ENCODE peak calls at places on chromosomes 4 and X, in six cellular contexts. W is left ventricle myocardium inferior, B is stomach, S is mesenchymal stem cell, D is cardiac muscle cell, N is heart left ventricle. Q is an unnamed sample.

GRCh38 chr4:20194079-20195013 is 57.4 kb upstream of the SLIT2 start:
- DNase-seq in W (no peak), B (no peak), S (peak; percentile 45), D (peak; percentile 87), N (no peak), Q (no peak)

GRCh38 chr4:28092610-28093009 is 1232.0 kb downstream of the STIM2 start:
- DNase-seq in W (no peak), B (no peak), S (no peak), D (no peak), N (no peak), Q (no peak)

GRCh38 chr4:24655326-24655725 is 71.0 kb upstream of the DHX15 start:
- DNase-seq in W (no peak), B (no peak), S (no peak), D (no peak), N (no peak), Q (no peak)

GRCh38 chr4:82469776-82470345 is 39.5 kb downstream of the ENOPH1 start:
- DNase-seq in W (no peak), B (no peak), S (peak; percentile 62), D (peak; percentile 62), N (no peak), Q (no peak)

GRCh38 chrX:51281758-51282318 is 50.8 kb upstream of the NUDT10 start:
- DNase-seq in W (no peak), B (no peak), S (no peak), D (no peak), N (no peak), Q (no peak)

GRCh38 chr4:766152-766515 is 59.8 kb downstream of the CPLX1 start:
- DNase-seq in W (no peak), B (no peak), S (peak; percentile 56), D (peak; percentile 33), N (no peak), Q (no peak)

GRCh38 chr4:185566972-185567749 is 31.9 kb upstream of the PDLIM3 start:
- DNase-seq in W (peak; percentile 29), B (no peak), S (peak; percentile 99), D (peak; percentile 96), N (peak; percentile 73), Q (no peak)

GRCh38 chr4:94933799-94934198 is 176.0 kb downstream of the BMPR1B start:
- DNase-seq in W (no peak), B (no peak), S (no peak), D (no peak), N (no peak), Q (no peak)

GRCh38 chr4:2991243-2991642 is 27.9 kb downstream of the GRK4 start:
- DNase-seq in W (no peak), B (no peak), S (no peak), D (no peak), N (no peak), Q (no peak)

GRCh38 chr4:76523593-76523992 is 88.6 kb downstream of the SHROOM3 start:
- DNase-seq in W (peak; percentile 42), B (peak; percentile 45), S (no peak), D (no peak), N (peak; percentile 7), Q (peak; percentile 18)

GRCh38 chr4:187289371-187289770 is 565.7 kb upstream of the FAT1 start:
- DNase-seq in W (no peak), B (no peak), S (no peak), D (no peak), N (no peak), Q (no peak)

GRCh38 chrX:74248889-74249288 is 55.1 kb upstream of the ZCCHC13 start:
- DNase-seq in W (peak; percentile 20), B (no peak), S (peak; percentile 50), D (peak; percentile 52), N (peak; percentile 16), Q (peak; percentile 9)

GRCh38 chrX:51837926-51838325 is 55.5 kb upstream of the MAGED1 start:
- DNase-seq in W (peak; percentile 48), B (peak; percentile 41), S (peak; percentile 75), D (peak; percentile 69), N (peak; percentile 37), Q (peak; percentile 22)

GRCh38 chr4:95263391-95263790 is 285.4 kb downstream of the UNC5C start:
- DNase-seq in W (no peak), B (no peak), S (peak; percentile 12), D (no peak), N (no peak), Q (peak; percentile 12)

GRCh38 chr4:2545321-2546013 is 9.0 kb downstream of the FAM193A start:
- DNase-seq in W (no peak), B (no peak), S (no peak), D (no peak), N (no peak), Q (no peak)

GRCh38 chr4:109809657-109810056 is 5.9 kb upstream of the GAR1 start:
- DNase-seq in W (no peak), B (no peak), S (no peak), D (no peak), N (no peak), Q (no peak)

GRCh38 chr4:3405176-3405575 is 36.6 kb upstream of the HGFAC start:
- DNase-seq in W (no peak), B (no peak), S (no peak), D (no peak), N (no peak), Q (no peak)

GRCh38 chr4:8355306-8355705 is 85.2 kb downstream of the ACOX3 start:
- DNase-seq in W (no peak), B (no peak), S (no peak), D (no peak), N (no peak), Q (no peak)

GRCh38 chr4:142512161-142512560 is 333.9 kb downstream of the INPP4B start:
- DNase-seq in W (no peak), B (no peak), S (no peak), D (no peak), N (no peak), Q (no peak)

GRCh38 chrX:119502727-119503483 is 34.7 kb downstream of the SLC25A5 start:
- DNase-seq in W (no peak), B (peak; percentile 71), S (peak; percentile 14), D (peak; percentile 33), N (no peak), Q (no peak)

GRCh38 chr4:3683744-3684421 is 82.3 kb upstream of the ADRA2C start:
- DNase-seq in W (no peak), B (no peak), S (no peak), D (no peak), N (no peak), Q (no peak)

GRCh38 chr4:135184715-135185114 is 983.1 kb upstream of the PABPC4L start:
- DNase-seq in W (no peak), B (no peak), S (no peak), D (no peak), N (no peak), Q (no peak)

GRCh38 chrX:151694661-151695582 is at the start of gene PRRG3:
- DNase-seq in W (no peak), B (no peak), S (no peak), D (no peak), N (no peak), Q (no peak)

GRCh38 chrX:151692825-151693224 is 2.4 kb upstream of the PRRG3 start:
- DNase-seq in W (no peak), B (peak; percentile 20), S (no peak), D (no peak), N (no peak), Q (no peak)

GRCh38 chrX:151697537-151697936 is 2.3 kb downstream of the PRRG3 start:
- DNase-seq in W (no peak), B (no peak), S (no peak), D (peak; percentile 22), N (no peak), Q (no peak)

GRCh38 chrX:151694121-151694520 is 1.1 kb upstream of the PRRG3 start:
- DNase-seq in W (no peak), B (no peak), S (no peak), D (no peak), N (no peak), Q (no peak)

GRCh38 chrX:151695583-151695930 is 299 bp downstream of the PRRG3 start:
- DNase-seq in W (no peak), B (no peak), S (no peak), D (no peak), N (no peak), Q (no peak)
- H3K4me3 ChIP-seq in W (peak overlapping the region; percentile 56), B (no peak overlapping the region), S (no peak overlapping the region), D (peak overlapping the region; percentile 30), N (peak overlapping the region; percentile 39), Q (peak overlapping the region; percentile 42)

GRCh38 chr4:39613093-39613656 is 25.5 kb downstream of the SMIM14 start:
- DNase-seq in W (no peak), B (no peak), S (peak; percentile 68), D (no peak), N (no peak), Q (no peak)
- H3K27ac ChIP-seq in W (no peak overlapping the region), B (peak overlapping the region; percentile 59), S (peak overlapping the region; percentile 60), D (peak overlapping the region; percentile 90), N (no peak overlapping the region), Q (peak overlapping the region; percentile 19)

GRCh38 chr4:56978750-56979303 is at the start of gene POLR2B:
- DNase-seq in W (peak; percentile 95), B (peak; percentile 95), S (peak; percentile 96), D (peak; percentile 96), N (peak; percentile 94), Q (peak; percentile 96)

GRCh38 chr4:56979674-56980073 is 978 bp downstream of the POLR2B start:
- DNase-seq in W (no peak), B (no peak), S (peak; percentile 76), D (peak; percentile 42), N (no peak), Q (no peak)

GRCh38 chr4:56977321-56978012 is at the start of gene NOA1:
- DNase-seq in W (peak; percentile 99), B (peak; percentile 99), S (peak; percentile 99), D (peak; percentile 99), N (peak; percentile 97), Q (peak; percentile 98)

GRCh38 chr4:56986192-56986591 is 7.5 kb downstream of the POLR2B start:
- DNase-seq in W (no peak), B (no peak), S (no peak), D (peak; percentile 8), N (no peak), Q (no peak)

GRCh38 chr4:56981795-56982201 is 3.1 kb downstream of the POLR2B start:
- DNase-seq in W (no peak), B (no peak), S (peak; percentile 63), D (peak; percentile 71), N (no peak), Q (no peak)
- H3K4me3 ChIP-seq in W (no peak overlapping the region), B (no peak overlapping the region), S (no peak overlapping the region), D (no peak overlapping the region), N (no peak overlapping the region), Q (no peak overlapping the region)

GRCh38 chr4:176272799-176273198 is 3.8 kb upstream of the ASB5 start:
- DNase-seq in W (no peak), B (no peak), S (no peak), D (no peak), N (no peak), Q (no peak)

GRCh38 chr4:176276710-176277109 is 7.7 kb upstream of the ASB5 start:
- DNase-seq in W (no peak), B (no peak), S (no peak), D (no peak), N (no peak), Q (no peak)

GRCh38 chr4:176274441-176274840 is 5.4 kb upstream of the ASB5 start:
- DNase-seq in W (no peak), B (no peak), S (no peak), D (no peak), N (no peak), Q (no peak)

GRCh38 chr4:176273741-176274140 is 4.7 kb upstream of the ASB5 start:
- DNase-seq in W (no peak), B (no peak), S (no peak), D (no peak), N (no peak), Q (no peak)

GRCh38 chr4:176277162-176277904 is 8.3 kb upstream of the ASB5 start:
- DNase-seq in W (peak; percentile 37), B (peak; percentile 71), S (peak; percentile 75), D (peak; percentile 74), N (peak; percentile 49), Q (peak; percentile 51)
- H3K27ac ChIP-seq in W (no peak overlapping the region), B (peak overlapping the region; percentile 21), S (no peak overlapping the region), D (no peak overlapping the region), N (no peak overlapping the region), Q (no peak overlapping the region)

GRCh38 chr4:56821394-56822263 is at the start of gene SPINK2:
- DNase-seq in W (peak; percentile 26), B (peak; percentile 51), S (peak; percentile 14), D (no peak), N (no peak), Q (peak; percentile 25)
- H3K4me3 ChIP-seq in W (peak within 1 kb of the TSS; percentile 60), B (peak within 1 kb of the TSS; percentile 43), S (peak within 1 kb of the TSS; percentile 55), D (peak within 1 kb of the TSS; percentile 40), N (peak within 1 kb of the TSS; percentile 8), Q (peak within 1 kb of the TSS; percentile 46)

Q was measured in heart right ventricle.